ENCODE peak calls at places on chromosomes 16 and 17, in six cellular contexts. P, A, X, H, C and Q are unnamed samples. For H3K9me3, the result is how much of the 10 kb centered on the place peaks cover.

GRCh38 chr17:3976675-3977171 is 12.5 kb upstream of the ATP2A3 start:
- DNase-seq in X (peak), P (peak), A (no peak), C (peak), H (no peak), Q (no peak)

GRCh38 chr17:27651411-27652345 is 20.7 kb downstream of the LGALS9 start:
- DNase-seq in P (no peak), X (peak), H (peak), A (no peak), C (peak), Q (peak)

GRCh38 chr16:57019746-57020145 is 30.4 kb downstream of the NLRC5 start:
- DNase-seq in X (peak), H (no peak), C (no peak), A (no peak), P (no peak), Q (no peak)

GRCh38 chr16:79608976-79609375 is 8.4 kb upstream of the MAF start:
- DNase-seq in H (no peak), P (no peak), C (no peak), X (peak), A (no peak), Q (no peak)

GRCh38 chr16:825298-826061 is 24.9 kb upstream of the GNG13 start:
- DNase-seq in H (no peak), X (peak), A (no peak), P (no peak), C (peak), Q (no peak)

GRCh38 chr17:59165933-59166342 is 10.4 kb downstream of the PRR11 start:
- DNase-seq in X (no peak), C (peak), H (peak), A (peak), P (no peak), Q (peak)

GRCh38 chr16:6081320-6081976 is 983.9 kb upstream of the EEF2KMT start:
- DNase-seq in P (no peak), H (peak), X (no peak), A (peak), C (peak), Q (no peak)

GRCh38 chr16:19963306-19963705 is 78.7 kb upstream of the GPRC5B start:
- DNase-seq in P (no peak), H (no peak), A (no peak), X (no peak), C (no peak), Q (no peak)

GRCh38 chr16:20515580-20516179 is 60.5 kb downstream of the ACSM2B start:
- DNase-seq in A (no peak), P (no peak), H (no peak), X (peak), C (no peak), Q (no peak)

GRCh38 chr17:31339906-31340661 is 18.7 kb upstream of the EVI2A start:
- DNase-seq in C (no peak), H (no peak), X (peak), P (no peak), A (peak), Q (no peak)

GRCh38 chr17:81329279-81329926 is 34.3 kb upstream of the SLC38A10 start:
- DNase-seq in X (peak), P (peak), H (peak), C (peak), A (peak), Q (no peak)

GRCh38 chr17:8122391-8122922 is 1.4 kb downstream of the HES7 start:
- DNase-seq in A (peak), H (no peak), C (no peak), P (no peak), X (peak), Q (no peak)

GRCh38 chr17:47709594-47709993 is 15.6 kb downstream of the TBKBP1 start:
- DNase-seq in C (no peak), X (no peak), H (no peak), A (no peak), P (no peak), Q (no peak)

GRCh38 chr17:17028059-17028877 is 14.0 kb upstream of the MPRIP start:
- DNase-seq in P (peak), X (peak), H (no peak), A (peak), C (peak), Q (no peak)

DNA sequence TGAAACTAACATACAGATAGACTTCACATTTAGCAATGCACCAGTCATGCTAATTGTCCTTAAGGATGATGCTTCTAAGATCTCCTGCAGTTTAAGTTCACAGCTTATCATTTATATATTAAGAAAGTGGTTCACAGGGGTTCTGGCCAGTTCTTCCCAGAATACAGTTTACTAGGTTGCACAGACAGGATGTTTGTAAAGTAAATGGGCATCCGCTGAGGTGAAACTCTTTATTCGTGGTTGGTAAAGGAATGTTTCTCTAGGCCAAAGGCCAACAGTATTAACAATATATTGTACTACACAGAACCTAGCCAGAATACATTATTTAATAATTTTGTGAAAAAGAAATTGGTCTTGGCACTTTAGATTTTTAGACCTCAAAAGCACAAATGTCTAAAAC is 1427.3 kb downstream of the CDH8 start:
- DNase-seq in C (no peak), A (peak), X (no peak), H (no peak), P (no peak), Q (no peak)
- TF ChIP-seq CTCF in C (no peak), A (no peak), X (no peak), H (no peak), P (no peak), Q (no peak)

GRCh38 chr16:81449899-81450608 is 5.4 kb downstream of the CMIP start:
- DNase-seq in C (no peak), A (no peak), H (no peak), X (no peak), P (no peak), Q (no peak)
- H3K27ac ChIP-seq in C (no peak), A (no peak), H (no peak), X (no peak), P (no peak), Q (peak)

GRCh38 chr16:49179714-49180330 is 101.8 kb downstream of the CBLN1 start:
- DNase-seq in H (no peak), X (no peak), P (peak), A (no peak), C (no peak), Q (no peak)

GRCh38 chr16:49183911-49184310 is 97.7 kb downstream of the CBLN1 start:
- DNase-seq in X (no peak), H (peak), C (no peak), A (no peak), P (no peak), Q (no peak)

DNA sequence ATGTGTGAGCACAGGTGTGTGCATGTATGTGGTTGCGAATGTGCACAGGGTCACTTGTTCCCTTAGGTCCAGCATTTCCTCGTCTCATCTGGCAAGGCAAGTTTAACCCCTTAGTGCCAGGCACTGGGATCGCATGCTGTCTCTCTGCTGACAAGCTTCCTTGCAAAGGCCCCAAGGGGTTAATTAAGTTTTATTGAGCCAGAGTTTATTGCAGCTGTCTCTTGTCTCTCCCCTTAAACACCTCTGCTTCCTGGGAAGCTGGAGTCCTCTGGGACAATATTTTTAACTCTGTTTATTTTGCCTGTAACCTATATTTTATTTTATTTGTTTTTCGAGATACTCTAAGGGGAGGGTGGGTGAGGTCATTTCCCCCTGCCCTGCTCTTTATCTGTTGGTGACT is 99.8 kb downstream of the CBLN1 start:
- DNase-seq in H (no peak), C (no peak), P (no peak), A (no peak), X (no peak), Q (no peak)
- H3K9me3 ChIP-seq in H (under half), C (under half), P (under half), A (under half), X (under half), Q (under half)

DNA sequence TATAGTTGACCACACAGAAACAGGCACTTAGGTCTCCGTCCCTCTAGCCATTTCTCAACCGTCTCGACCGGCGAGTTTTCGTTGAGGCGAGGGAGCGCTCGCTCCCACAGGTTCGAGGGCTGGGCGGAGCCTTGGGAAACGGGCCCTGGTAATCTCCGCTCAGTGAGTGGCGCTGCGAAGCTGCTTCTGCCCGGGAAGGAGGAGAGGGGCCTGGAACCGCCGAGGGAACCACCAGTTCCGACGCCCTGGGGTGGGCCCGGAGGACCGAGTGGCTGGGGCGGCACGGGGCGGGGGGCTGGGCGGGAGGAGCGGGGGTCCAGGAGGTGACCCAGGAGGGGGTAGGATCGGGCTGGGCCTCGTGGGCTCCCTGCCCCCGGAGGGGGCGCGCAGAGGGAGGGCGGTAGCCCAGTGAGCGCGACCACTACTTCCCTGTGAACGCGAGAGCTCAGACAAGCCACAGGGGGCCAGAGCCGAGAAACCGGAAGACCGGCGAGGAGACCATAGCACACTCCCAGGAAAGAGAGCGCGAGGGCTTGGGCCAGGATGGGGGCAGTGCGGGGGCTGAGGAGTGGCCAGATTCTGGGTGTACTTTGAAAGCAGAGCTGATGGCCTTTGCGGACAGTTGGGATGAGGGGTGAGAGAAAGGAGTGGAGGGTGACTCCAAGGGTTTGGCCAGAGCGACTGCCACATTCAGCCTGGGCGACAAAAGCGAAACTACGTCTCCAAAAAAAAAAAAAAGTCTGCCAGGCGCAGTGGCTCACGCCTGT is 29.9 kb upstream of the ARL4D start:
- DNase-seq in H (peak), A (peak), P (peak), C (peak), X (peak), Q (peak)
- TF ChIP-seq CTCF in H (no peak), A (no peak), P (no peak), C (peak), X (no peak), Q (no peak)

GRCh38 chr17:46195217-46195855 is 2.1 kb upstream of the KANSL1 start:
- DNase-seq in X (no peak), A (no peak), P (no peak), C (no peak), H (no peak), Q (no peak)
- H3K27ac ChIP-seq in X (no peak), A (no peak), P (no peak), C (no peak), H (peak), Q (peak)

GRCh38 chr17:71171270-71171669 is 949.5 kb upstream of the SOX9 start:
- DNase-seq in X (no peak), A (no peak), H (no peak), P (no peak), C (no peak), Q (no peak)
- H3K9me3 ChIP-seq in X (under half), A (under half), H (under half), P (under half), C (under half), Q (under half)

GRCh38 chr16:89845417-89845816 is 17.1 kb downstream of the SPIRE2 start:
- DNase-seq in C (no peak), X (no peak), A (no peak), H (peak), P (no peak), Q (no peak)
- TF ChIP-seq CTCF in C (no peak), X (no peak), A (no peak), H (no peak), P (no peak), Q (no peak)

DNA sequence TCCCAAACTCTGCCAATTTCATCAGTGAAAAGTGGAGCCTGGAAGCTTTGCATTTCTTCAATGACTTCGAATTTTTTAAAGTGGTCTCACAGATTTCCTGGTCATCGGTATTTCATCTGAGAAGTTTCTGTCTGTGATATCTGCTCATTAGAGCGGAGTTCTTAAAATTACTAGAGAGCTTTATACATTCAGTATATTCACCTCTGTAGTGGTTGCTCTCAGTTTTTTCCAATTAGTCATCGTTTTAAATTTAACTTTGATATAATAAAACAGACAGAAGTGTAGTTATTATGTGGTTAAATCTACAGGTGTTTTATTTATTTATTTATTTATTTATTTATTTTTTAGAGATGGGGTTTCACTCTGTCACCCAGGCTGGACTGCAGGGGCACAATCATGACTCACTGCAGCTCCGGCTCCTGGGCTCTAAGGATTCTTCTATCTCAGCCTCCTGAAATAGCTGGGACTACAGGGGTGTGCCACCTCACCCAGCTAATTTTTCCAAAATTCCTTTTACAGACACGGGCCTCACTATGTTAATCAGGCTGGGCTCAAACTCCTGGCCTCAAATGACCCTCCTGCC is 16.0 kb downstream of the ARHGAP17 start:
- DNase-seq in C (peak), H (no peak), X (no peak), P (no peak), A (peak), Q (no peak)
- H3K27ac ChIP-seq in C (peak), H (no peak), X (peak), P (no peak), A (peak), Q (no peak)